ENCODE peak calls at places on chromosomes 11 and 22, in five cellular contexts. B is lower lobe of right lung, R is AG04450, V is ovary, J is IMR-90. M is an unnamed sample.

GRCh38 chr11:65857500-65858353 is at the start of gene CFL1:
- DNase-seq in B (peak; percentile 99), R (peak; percentile 96), V (peak; percentile 99), J (peak; percentile 97), M (peak; percentile 94)

GRCh38 chr22:38085056-38085455 is 1.1 kb upstream of the SLC16A8 start:
- DNase-seq in B (peak; percentile 20), R (no peak), V (no peak), J (no peak), M (no peak)

GRCh38 chr22:36415415-36416168 is 27.8 kb upstream of the MYH9 start:
- DNase-seq in B (no peak), R (no peak), V (no peak), J (no peak), M (no peak)

GRCh38 chr11:9815486-9816136 is 151.7 kb downstream of the SWAP70 start:
- DNase-seq in B (no peak), R (peak; percentile 29), V (no peak), J (peak; percentile 87), M (no peak)

GRCh38 chr11:125141686-125142535 is 22.6 kb upstream of the PKNOX2 start:
- DNase-seq in B (peak; percentile 65), R (no peak), V (peak; percentile 64), J (peak; percentile 29), M (peak; percentile 41)

GRCh38 chr22:17917490-17917983 is 106.8 kb downstream of the MICAL3 start:
- DNase-seq in B (no peak), R (no peak), V (no peak), J (no peak), M (no peak)

GRCh38 chr11:101185985-101186384 is 56.4 kb upstream of the PGR start:
- DNase-seq in B (no peak), R (no peak), V (no peak), J (no peak), M (no peak)

GRCh38 chr11:2466069-2466801 is 21.4 kb downstream of the KCNQ1 start:
- DNase-seq in B (no peak), R (no peak), V (no peak), J (no peak), M (no peak)

GRCh38 chr22:49564666-49565515 is 262.8 kb downstream of the BRD1 start:
- DNase-seq in B (no peak), R (no peak), V (peak; percentile 10), J (no peak), M (no peak)

GRCh38 chr11:95698939-95699562 is 90.5 kb downstream of the FAM76B start:
- DNase-seq in B (no peak), R (no peak), V (no peak), J (peak; percentile 39), M (no peak)

GRCh38 chr11:71947498-71947897 is 18.7 kb downstream of the RNF121 start:
- DNase-seq in B (no peak), R (no peak), V (no peak), J (no peak), M (no peak)

GRCh38 chr11:7548659-7549283 is 35.0 kb downstream of the PPFIBP2 start:
- DNase-seq in B (no peak), R (no peak), V (no peak), J (no peak), M (no peak)

GRCh38 chr22:27419473-27419872 is 382.1 kb downstream of the MN1 start:
- DNase-seq in B (no peak), R (no peak), V (no peak), J (peak; percentile 21), M (no peak)

GRCh38 chr11:97610854-97611253 is 1221.0 kb downstream of the JRKL start:
- DNase-seq in B (no peak), R (no peak), V (no peak), J (no peak), M (no peak)

GRCh38 chr11:13210424-13210823 is 67.2 kb upstream of the BMAL1 start:
- DNase-seq in B (peak; percentile 56), R (peak; percentile 63), V (peak; percentile 70), J (peak; percentile 84), M (no peak)

GRCh38 chr11:45282070-45282469 is 4.1 kb downstream of the SYT13 start:
- DNase-seq in B (no peak), R (no peak), V (no peak), J (no peak), M (no peak)

GRCh38 chr22:30309981-30310672 is 16.6 kb downstream of the TBC1D10A start:
- DNase-seq in B (peak; percentile 71), R (no peak), V (no peak), J (peak; percentile 72), M (no peak)

GRCh38 chr11:75330279-75330678 is 21.2 kb downstream of the ARRB1 start:
- DNase-seq in B (no peak), R (peak; percentile 63), V (no peak), J (peak; percentile 65), M (no peak)
- H3K27ac ChIP-seq in B (peak overlapping the region; percentile 74), R (peak overlapping the region; percentile 3), V (no peak overlapping the region), J (peak overlapping the region; percentile 89), M (peak overlapping the region; percentile 21)

GRCh38 chr11:16604784-16605439 is 133.5 kb upstream of the C11orf58 start:
- DNase-seq in B (peak; percentile 68), R (no peak), V (peak; percentile 52), J (peak; percentile 35), M (no peak)
- H3K27ac ChIP-seq in B (peak overlapping the region; percentile 80), R (peak overlapping the region; percentile 89), V (peak overlapping the region; percentile 23), J (peak overlapping the region; percentile 93), M (peak overlapping the region; percentile 89)

GRCh38 chr22:41659941-41660340 is 28.7 kb downstream of the SNU13 start:
- DNase-seq in B (no peak), R (no peak), V (no peak), J (no peak), M (no peak)

GRCh38 chr22:41660416-41660815 is 28.3 kb downstream of the SNU13 start:
- DNase-seq in B (no peak), R (no peak), V (no peak), J (peak; percentile 12), M (no peak)

GRCh38 chr22:41661713-41662112 is 27.0 kb downstream of the SNU13 start:
- DNase-seq in B (no peak), R (no peak), V (no peak), J (no peak), M (no peak)

GRCh38 chr22:41658869-41659268 is 29.8 kb downstream of the SNU13 start:
- DNase-seq in B (no peak), R (no peak), V (no peak), J (no peak), M (no peak)

GRCh38 chr22:41661088-41661487 is 27.6 kb downstream of the SNU13 start:
- DNase-seq in B (no peak), R (no peak), V (no peak), J (peak; percentile 18), M (no peak)
- H3K27ac ChIP-seq in B (no peak overlapping the region), R (no peak overlapping the region), V (no peak overlapping the region), J (no peak overlapping the region), M (no peak overlapping the region)

GRCh38 chr11:61924016-61924360 is 6.6 kb upstream of the RAB3IL1 start:
- DNase-seq in B (no peak), R (no peak), V (no peak), J (no peak), M (no peak)
- H3K27ac ChIP-seq in B (peak overlapping the region; percentile 82), R (peak overlapping the region; percentile 73), V (peak overlapping the region; percentile 76), J (peak overlapping the region; percentile 80), M (no peak overlapping the region)

M was measured in caudate nucleus.